ENCODE peak calls at places on chromosomes 11 and 22, in seven cellular contexts. B is OCI-LY7, W is adrenal gland, T is Calu3, Z is endothelial cell, O is upper lobe of left lung, N is HepG2. K is an unnamed sample.

GRCh38 chr11:130400793-130401483 is 27.5 kb downstream of the ADAMTS8 start:
- DNase-seq in B (no peak), W (no peak), T (no peak), Z (no peak), O (peak), N (no peak), K (no peak)

GRCh38 chr11:20035701-20036601 is 124.3 kb downstream of the DBX1 start:
- DNase-seq in B (no peak), W (peak), T (no peak), Z (no peak), O (no peak), N (peak), K (no peak)

GRCh38 chr11:33828604-33829429 is 54.5 kb upstream of the FBXO3 start:
- DNase-seq in B (no peak), W (no peak), T (peak), Z (peak), O (peak), N (no peak), K (no peak)

GRCh38 chr11:85685820-85686459 is at the start of gene CCDC89:
- DNase-seq in B (no peak), W (peak), T (no peak), Z (no peak), O (no peak), N (peak), K (no peak)

GRCh38 chr11:57792060-57792541 is 30.5 kb downstream of the CTNND1 start:
- DNase-seq in B (no peak), W (peak), T (no peak), Z (no peak), O (peak), N (no peak), K (no peak)

GRCh38 chr11:17765381-17766359 is 31.1 kb downstream of the KCNC1 start:
- DNase-seq in B (no peak), W (no peak), T (no peak), Z (peak), O (peak), N (no peak), K (no peak)

GRCh38 chr22:38006906-38007305 is 22.6 kb upstream of the SOX10 start:
- DNase-seq in B (no peak), W (no peak), T (no peak), Z (no peak), O (no peak), N (no peak), K (no peak)

GRCh38 chr11:106466441-106467190 is 389.2 kb downstream of the AASDHPPT start:
- DNase-seq in B (no peak), W (no peak), T (no peak), Z (no peak), O (no peak), N (peak), K (no peak)

GRCh38 chr11:132072044-132072879 is 701.8 kb downstream of the NTM start:
- DNase-seq in B (no peak), W (no peak), T (no peak), Z (no peak), O (no peak), N (no peak), K (no peak)

GRCh38 chr22:31833930-31834329 is 80.1 kb downstream of the DEPDC5 start:
- DNase-seq in B (no peak), W (no peak), T (no peak), Z (no peak), O (no peak), N (no peak), K (no peak)

GRCh38 chr11:12792018-12792417 is 117.8 kb downstream of the TEAD1 start:
- DNase-seq in B (no peak), W (no peak), T (no peak), Z (no peak), O (no peak), N (no peak), K (no peak)

GRCh38 chr11:130673698-130674097 is 225.3 kb downstream of the ADAMTS15 start:
- DNase-seq in B (no peak), W (no peak), T (no peak), Z (no peak), O (no peak), N (no peak), K (no peak)

GRCh38 chr11:2248762-2249161 is 21.6 kb downstream of the ASCL2 start:
- DNase-seq in B (no peak), W (peak), T (no peak), Z (no peak), O (no peak), N (no peak), K (no peak)

GRCh38 chr22:38564669-38565068 is 5.3 kb downstream of the DMC1 start:
- DNase-seq in B (no peak), W (no peak), T (no peak), Z (no peak), O (no peak), N (no peak), K (no peak)

GRCh38 chr11:2516276-2517015 is 71.6 kb downstream of the KCNQ1 start:
- DNase-seq in B (no peak), W (no peak), T (no peak), Z (no peak), O (no peak), N (no peak), K (no peak)

GRCh38 chr11:43278302-43278956 is 33.4 kb upstream of the API5 start:
- DNase-seq in B (peak), W (no peak), T (no peak), Z (no peak), O (no peak), N (peak), K (no peak)

GRCh38 chr11:135033545-135033944 is 621.5 kb upstream of the B3GAT1 start:
- DNase-seq in B (no peak), W (no peak), T (no peak), Z (peak), O (no peak), N (peak), K (peak)

GRCh38 chr11:19903620-19904069 is 191.0 kb downstream of the NAV2 start:
- DNase-seq in B (peak), W (peak), T (peak), Z (peak), O (no peak), N (peak), K (peak)

GRCh38 chr11:12110714-12111481 is 508 bp downstream of the MICAL2 start:
- DNase-seq in B (no peak), W (peak), T (peak), Z (peak), O (peak), N (no peak), K (no peak)

GRCh38 chr22:31343235-31344191 is 2.6 kb downstream of the PATZ1 start:
- DNase-seq in B (peak), W (no peak), T (peak), Z (peak), O (peak), N (no peak), K (peak)

GRCh38 chr11:69995697-69996096 is 82.4 kb upstream of the ANO1 start:
- DNase-seq in B (no peak), W (no peak), T (no peak), Z (no peak), O (no peak), N (no peak), K (no peak)

GRCh38 chr11:69512790-69513189 is 31.3 kb downstream of the LINC01488 start:
- DNase-seq in B (no peak), W (no peak), T (no peak), Z (no peak), O (no peak), N (no peak), K (no peak)

GRCh38 chr11:114110948-114111347 is 51.4 kb downstream of the ZBTB16 start:
- DNase-seq in B (no peak), W (peak), T (no peak), Z (no peak), O (no peak), N (no peak), K (no peak)

GRCh38 chr22:45496451-45496941 is 6.2 kb upstream of the FBLN1 start:
- DNase-seq in B (no peak), W (peak), T (no peak), Z (no peak), O (no peak), N (peak), K (no peak)

GRCh38 chr11:77705195-77705876 is 67.7 kb upstream of the CLNS1A start:
- DNase-seq in B (no peak), W (no peak), T (peak), Z (no peak), O (no peak), N (peak), K (no peak)

GRCh38 chr11:72864692-72865655 is 50.8 kb downstream of the ATG16L2 start:
- DNase-seq in B (no peak), W (no peak), T (no peak), Z (no peak), O (no peak), N (no peak), K (no peak)

GRCh38 chr11:15969281-15969680 is 387.1 kb downstream of the SOX6 start:
- DNase-seq in B (no peak), W (peak), T (peak), Z (no peak), O (no peak), N (peak), K (no peak)

GRCh38 chr11:2943711-2944118 is 14.5 kb upstream of the PHLDA2 start:
- DNase-seq in B (no peak), W (no peak), T (no peak), Z (no peak), O (peak), N (no peak), K (no peak)

GRCh38 chr22:44260216-44261035 is 52.3 kb downstream of the SHISAL1 start:
- DNase-seq in B (no peak), W (peak), T (no peak), Z (no peak), O (no peak), N (no peak), K (no peak)

GRCh38 chr22:38284042-38284402 is 11.2 kb upstream of the TMEM184B start:
- DNase-seq in B (no peak), W (no peak), T (no peak), Z (no peak), O (no peak), N (peak), K (no peak)

GRCh38 chr11:125935629-125936199 is 10.1 kb upstream of the VSIG10L2 start:
- DNase-seq in B (no peak), W (peak), T (no peak), Z (no peak), O (no peak), N (no peak), K (no peak)

GRCh38 chr11:125932301-125932700 is 13.5 kb upstream of the VSIG10L2 start:
- DNase-seq in B (no peak), W (peak), T (no peak), Z (no peak), O (no peak), N (no peak), K (no peak)

GRCh38 chr11:125933030-125933813 is 12.6 kb upstream of the VSIG10L2 start:
- DNase-seq in B (no peak), W (peak), T (no peak), Z (no peak), O (no peak), N (no peak), K (no peak)

GRCh38 chr11:125934473-125934872 is 11.4 kb upstream of the VSIG10L2 start:
- DNase-seq in B (no peak), W (peak), T (no peak), Z (no peak), O (no peak), N (no peak), K (no peak)

DNA sequence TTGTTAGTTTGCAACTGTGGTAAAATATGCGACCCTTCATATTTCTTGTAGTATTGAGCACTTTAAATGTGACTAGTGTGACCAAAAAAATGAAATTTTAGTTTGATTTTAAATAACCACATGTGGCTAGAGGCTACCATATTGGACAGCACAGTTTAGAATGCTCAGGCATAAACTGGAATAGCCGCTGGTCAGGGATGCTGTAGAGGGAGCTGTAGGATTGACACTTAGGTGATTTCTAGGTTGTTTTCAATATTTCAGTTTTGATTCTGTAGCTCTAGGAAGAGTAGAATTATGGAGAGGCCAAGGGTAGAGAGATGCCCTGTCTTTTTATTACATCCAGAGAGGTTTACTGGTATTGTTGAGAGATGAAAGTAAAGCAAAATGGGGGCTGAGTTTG is 10.8 kb upstream of the VSIG10L2 start:
- DNase-seq in B (no peak), W (no peak), T (no peak), Z (no peak), O (no peak), N (no peak), K (no peak)
- TF ChIP-seq CTCF in B (peak), W (no peak), T (no peak), Z (no peak), O (no peak), N (peak), K (peak)

GRCh38 chr11:119625206-119625988 is 103.6 kb downstream of the NECTIN1 start:
- DNase-seq in B (no peak), W (no peak), T (no peak), Z (no peak), O (no peak), N (no peak), K (no peak)

GRCh38 chr11:119626197-119626909 is 102.6 kb downstream of the NECTIN1 start:
- DNase-seq in B (no peak), W (no peak), T (no peak), Z (no peak), O (no peak), N (peak), K (no peak)

GRCh38 chr11:119623682-119624081 is 105.3 kb downstream of the NECTIN1 start:
- DNase-seq in B (no peak), W (no peak), T (no peak), Z (no peak), O (no peak), N (no peak), K (no peak)

GRCh38 chr11:119622454-119623143 is 106.4 kb downstream of the NECTIN1 start:
- DNase-seq in B (no peak), W (no peak), T (no peak), Z (no peak), O (peak), N (no peak), K (no peak)

GRCh38 chr11:119624102-119624615 is 104.8 kb downstream of the NECTIN1 start:
- DNase-seq in B (peak), W (no peak), T (no peak), Z (no peak), O (peak), N (no peak), K (no peak)
- TF ChIP-seq CTCF in B (peak), W (no peak), T (peak), Z (peak), O (peak), N (peak), K (peak)

GRCh38 chr11:67261635-67261941 is 4.7 kb upstream of the GRK2 start:
- DNase-seq in B (no peak), W (no peak), T (no peak), Z (no peak), O (no peak), N (no peak), K (no peak)
- TF ChIP-seq CTCF in B (no peak), W (no peak), T (no peak), Z (no peak), O (no peak), N (peak), K (no peak)

DNA sequence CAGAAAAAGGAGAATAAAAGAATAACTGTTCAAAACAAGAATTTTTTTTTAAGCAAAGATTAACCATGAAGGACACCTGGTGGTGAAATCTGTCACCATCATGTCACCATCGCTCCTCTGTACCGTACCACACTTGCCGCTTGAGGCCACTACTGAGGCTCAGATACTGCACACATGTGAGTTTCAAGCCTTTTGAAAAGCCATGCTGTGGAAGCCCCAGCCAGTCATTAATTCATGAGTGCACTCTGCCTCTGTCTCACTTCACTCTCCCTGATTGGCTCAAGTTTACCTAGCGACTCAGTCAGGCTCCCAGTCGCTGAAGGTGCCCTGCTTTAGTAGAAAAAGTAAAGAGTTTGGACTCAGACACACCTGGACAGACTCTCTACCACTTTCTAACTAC is 6.6 kb upstream of the MS4A12 start:
- DNase-seq in B (peak), W (peak), T (peak), Z (peak), O (no peak), N (peak), K (peak)
- TF ChIP-seq CTCF in B (peak), W (peak), T (peak), Z (peak), O (no peak), N (peak), K (peak)

GRCh38 chr22:41857860-41858199 is 24.9 kb downstream of the SREBF2 start:
- DNase-seq in B (no peak), W (no peak), T (no peak), Z (no peak), O (no peak), N (no peak), K (no peak)

GRCh38 chr22:41862160-41862529 is 29.2 kb downstream of the SREBF2 start:
- DNase-seq in B (peak), W (no peak), T (no peak), Z (no peak), O (no peak), N (peak), K (no peak)

GRCh38 chr22:41862530-41863266 is 29.8 kb downstream of the SREBF2 start:
- DNase-seq in B (peak), W (no peak), T (no peak), Z (no peak), O (no peak), N (no peak), K (no peak)

GRCh38 chr22:41856484-41856883 is 23.6 kb downstream of the SREBF2 start:
- DNase-seq in B (no peak), W (no peak), T (no peak), Z (no peak), O (no peak), N (no peak), K (no peak)

DNA sequence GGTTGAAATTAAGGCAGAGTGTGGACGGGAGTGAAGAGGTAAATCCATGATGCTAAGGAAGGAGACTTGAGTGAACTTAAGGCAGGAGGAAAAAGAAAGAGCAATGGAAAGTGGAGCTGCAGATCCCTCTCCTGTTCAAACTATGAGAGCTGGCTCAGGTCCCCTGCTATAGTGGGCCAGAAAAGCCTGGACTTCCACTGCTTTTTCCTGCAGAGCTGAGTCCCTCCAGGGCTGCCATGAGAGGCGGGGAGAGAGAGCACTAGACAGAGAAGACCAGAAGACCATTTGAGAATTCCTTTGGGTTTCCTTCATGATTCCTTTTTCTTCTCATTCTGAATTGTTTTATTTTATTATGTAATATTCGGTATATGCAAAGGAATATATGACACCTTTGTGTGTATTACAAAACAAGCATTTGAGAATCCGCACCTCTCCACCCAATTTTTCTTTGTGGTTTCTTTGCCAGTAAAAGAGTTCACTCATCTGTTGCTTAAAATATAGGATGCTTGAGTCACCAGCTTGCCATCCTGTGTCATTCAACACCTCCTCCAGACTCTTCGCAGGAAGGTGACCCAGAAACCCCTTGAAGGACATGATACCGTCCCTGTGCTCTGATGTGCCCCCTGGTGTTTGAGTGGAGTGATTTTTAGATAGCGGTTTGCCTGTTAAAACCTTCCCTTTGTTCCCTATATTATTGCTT is 24.4 kb downstream of the SREBF2 start:
- DNase-seq in B (peak), W (peak), T (peak), Z (peak), O (no peak), N (peak), K (no peak)
- TF ChIP-seq CTCF in B (peak), W (peak), T (peak), Z (peak), O (peak), N (peak), K (peak)

GRCh38 chr11:102148059-102148458 is 37.8 kb downstream of the YAP1 start:
- DNase-seq in B (no peak), W (no peak), T (no peak), Z (no peak), O (no peak), N (no peak), K (no peak)
- TF ChIP-seq CTCF in B (no peak), W (no peak), T (no peak), Z (no peak), O (no peak), N (no peak), K (no peak)

GRCh38 chr11:125165664-125166346 is 1.3 kb downstream of the PKNOX2 start:
- DNase-seq in B (no peak), W (no peak), T (no peak), Z (no peak), O (no peak), N (no peak), K (no peak)

GRCh38 chr11:125164091-125164421 is 495 bp upstream of the PKNOX2 start:
- DNase-seq in B (no peak), W (no peak), T (no peak), Z (no peak), O (no peak), N (no peak), K (no peak)

GRCh38 chr11:125165111-125165663 is 636 bp downstream of the PKNOX2 start:
- DNase-seq in B (no peak), W (no peak), T (peak), Z (peak), O (peak), N (no peak), K (no peak)

GRCh38 chr11:125163431-125164011 is 1.0 kb upstream of the PKNOX2 start:
- DNase-seq in B (no peak), W (no peak), T (no peak), Z (no peak), O (peak), N (no peak), K (no peak)

DNA sequence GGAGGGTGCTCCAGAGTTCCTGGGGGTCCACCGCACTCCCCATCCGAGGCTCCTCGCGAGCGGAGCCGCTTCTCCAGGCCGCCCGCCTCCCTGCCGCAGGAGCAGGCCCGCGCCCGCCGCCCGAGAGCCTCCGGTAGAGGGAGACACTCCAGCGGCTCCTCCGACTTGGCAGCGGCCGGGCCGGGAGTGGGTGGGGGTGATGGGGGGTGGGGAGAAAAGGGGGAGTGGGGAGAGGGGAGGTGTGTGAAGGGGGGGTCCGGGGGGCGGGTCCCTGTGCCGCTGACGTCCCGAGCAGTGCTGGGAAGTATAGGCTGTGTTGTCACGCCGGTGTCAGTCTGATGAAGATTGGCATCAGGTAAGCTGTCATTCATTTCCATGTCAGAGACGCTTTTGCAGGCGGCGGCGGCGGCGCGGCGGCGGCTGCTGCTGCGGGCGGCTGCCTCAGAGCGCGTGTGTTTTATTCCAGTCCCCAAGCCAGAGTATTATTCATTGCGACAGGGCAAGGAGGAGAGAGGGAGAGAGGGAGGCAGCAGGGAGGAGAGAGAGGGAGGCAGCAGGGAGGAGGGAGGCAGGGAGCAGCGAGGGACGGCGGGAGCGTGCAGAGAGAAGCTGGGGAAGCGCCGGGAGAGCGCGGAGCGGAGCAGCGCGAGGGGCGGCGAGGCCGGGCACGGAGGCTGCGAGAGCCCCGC is at the start of gene PKNOX2:
- DNase-seq in B (no peak), W (peak), T (peak), Z (peak), O (peak), N (peak), K (peak)
- TF ChIP-seq CTCF in B (peak), W (peak), T (no peak), Z (peak), O (peak), N (peak), K (peak)